ENCODE peak calls at places on chromosome 7, in seven cellular contexts. N is uterus, O is K562, W is AG04450, K is IMR-90, X is pancreas, P is fibroblast of lung. H is an unnamed sample.

GRCh38 chr7:1460757-1461639 is 1.7 kb upstream of the MICALL2 start:
- DNase-seq in N (peak; percentile 61), O (peak; percentile 70), W (no peak), K (peak; percentile 34), X (peak; percentile 79), P (peak; percentile 78), H (no peak)

GRCh38 chr7:82975811-82976468 is 186.7 kb downstream of the PCLO start:
- DNase-seq in N (no peak), O (no peak), W (no peak), K (no peak), X (no peak), P (no peak), H (no peak)

GRCh38 chr7:91512958-91513357 is 248.7 kb downstream of the FZD1 start:
- DNase-seq in N (no peak), O (no peak), W (no peak), K (no peak), X (no peak), P (no peak), H (no peak)

GRCh38 chr7:111744501-111745155 is 182.3 kb upstream of the IMMP2L start:
- DNase-seq in N (no peak), O (no peak), W (peak; percentile 24), K (peak; percentile 81), X (no peak), P (peak; percentile 44), H (peak; percentile 44)

GRCh38 chr7:88635149-88635548 is 124.4 kb upstream of the ZNF804B start:
- DNase-seq in N (no peak), O (no peak), W (no peak), K (no peak), X (no peak), P (no peak), H (no peak)

GRCh38 chr7:149885191-149886017 is 11.6 kb downstream of the ATP6V0E2 start:
- DNase-seq in N (no peak), O (no peak), W (no peak), K (no peak), X (no peak), P (no peak), H (no peak)

GRCh38 chr7:8433477-8434289 is at the start of gene NXPH1:
- DNase-seq in N (no peak), O (peak; percentile 67), W (no peak), K (no peak), X (peak; percentile 38), P (no peak), H (no peak)

GRCh38 chr7:425794-426188 is 93.9 kb downstream of the PDGFA start:
- DNase-seq in N (no peak), O (no peak), W (no peak), K (no peak), X (peak; percentile 21), P (no peak), H (no peak)

GRCh38 chr7:2864999-2865670 is 21.0 kb upstream of the GNA12 start:
- DNase-seq in N (peak; percentile 73), O (peak; percentile 79), W (peak; percentile 42), K (peak; percentile 74), X (peak; percentile 72), P (peak; percentile 79), H (peak; percentile 59)

GRCh38 chr7:77843194-77843593 is 44.6 kb downstream of the PHTF2 start:
- DNase-seq in N (no peak), O (no peak), W (no peak), K (no peak), X (no peak), P (no peak), H (no peak)

GRCh38 chr7:604038-604883 is 84.6 kb upstream of the PDGFA start:
- DNase-seq in N (peak; percentile 53), O (peak; percentile 74), W (no peak), K (peak; percentile 54), X (no peak), P (peak; percentile 28), H (peak; percentile 25)

GRCh38 chr7:57407125-57407524 is 42.9 kb upstream of the ZNF716 start:
- DNase-seq in N (no peak), O (no peak), W (no peak), K (no peak), X (no peak), P (no peak), H (no peak)

GRCh38 chr7:26664735-26665420 is 199.5 kb downstream of the SKAP2 start:
- DNase-seq in N (no peak), O (no peak), W (no peak), K (peak; percentile 25), X (peak; percentile 21), P (no peak), H (no peak)

GRCh38 chr7:3005257-3005656 is 38.4 kb downstream of the CARD11 start:
- DNase-seq in N (no peak), O (no peak), W (no peak), K (no peak), X (no peak), P (no peak), H (no peak)

GRCh38 chr7:128098629-128099028 is 67.4 kb upstream of the LRRC4 start:
- DNase-seq in N (no peak), O (no peak), W (no peak), K (no peak), X (no peak), P (no peak), H (no peak)

GRCh38 chr7:144415858-144416257 is 12.4 kb upstream of the NOBOX start:
- DNase-seq in N (no peak), O (no peak), W (no peak), K (no peak), X (no peak), P (no peak), H (no peak)

GRCh38 chr7:100887186-100887954 is 2.1 kb downstream of the UFSP1 start:
- DNase-seq in N (no peak), O (peak; percentile 41), W (no peak), K (no peak), X (no peak), P (no peak), H (no peak)

GRCh38 chr7:107958764-107959526 is 44.0 kb downstream of the LAMB1 start:
- DNase-seq in N (peak; percentile 49), O (no peak), W (no peak), K (peak; percentile 90), X (no peak), P (peak; percentile 97), H (no peak)

GRCh38 chr7:111108526-111108925 is 17.6 kb downstream of the LRRN3 start:
- DNase-seq in N (no peak), O (no peak), W (no peak), K (peak; percentile 46), X (no peak), P (peak; percentile 78), H (no peak)

GRCh38 chr7:47803029-47803428 is 145.2 kb downstream of the PKD1L1 start:
- DNase-seq in N (no peak), O (no peak), W (no peak), K (no peak), X (no peak), P (no peak), H (no peak)

GRCh38 chr7:86667732-86668131 is 24.0 kb downstream of the GRM3 start:
- DNase-seq in N (no peak), O (no peak), W (no peak), K (no peak), X (no peak), P (no peak), H (no peak)

GRCh38 chr7:108079291-108080057 is 50.7 kb downstream of the LAMB4 start:
- DNase-seq in N (no peak), O (no peak), W (peak; percentile 93), K (peak; percentile 95), X (no peak), P (peak; percentile 97), H (peak; percentile 93)

GRCh38 chr7:137967143-137968018 is 34.5 kb downstream of the CREB3L2 start:
- DNase-seq in N (no peak), O (peak; percentile 86), W (no peak), K (peak; percentile 80), X (no peak), P (peak; percentile 48), H (peak; percentile 84)

GRCh38 chr7:93890464-93891068 is at the start of gene TFPI2:
- DNase-seq in N (peak; percentile 64), O (no peak), W (no peak), K (peak; percentile 83), X (peak; percentile 59), P (peak; percentile 49), H (no peak)

GRCh38 chr7:105188201-105188600 is 174.2 kb downstream of the KMT2E start:
- DNase-seq in N (no peak), O (no peak), W (no peak), K (peak; percentile 25), X (no peak), P (peak; percentile 17), H (no peak)

GRCh38 chr7:99270702-99271101 is 1.9 kb upstream of the MYH16 start:
- DNase-seq in N (no peak), O (no peak), W (no peak), K (no peak), X (no peak), P (no peak), H (no peak)
- TF ChIP-seq CTCF in N (no peak), O (peak; percentile 25), W (no peak), K (no peak), X (no peak), P (no peak), H (no peak)

GRCh38 chr7:66860767-66861166 is 60.3 kb upstream of the TMEM248 start:
- DNase-seq in N (no peak), O (no peak), W (no peak), K (no peak), X (no peak), P (no peak), H (no peak)
- H3K4me3 ChIP-seq in N (no peak overlapping the region), O (no peak overlapping the region), W (no peak overlapping the region), K (no peak overlapping the region), X (no peak overlapping the region), P (no peak overlapping the region), H (no peak overlapping the region)

GRCh38 chr7:39416866-39417265 is 149.3 kb upstream of the YAE1 start:
- DNase-seq in N (no peak), O (no peak), W (no peak), K (no peak), X (no peak), P (no peak), H (no peak)

GRCh38 chr7:39414669-39415035 is 151.6 kb upstream of the YAE1 start:
- DNase-seq in N (no peak), O (no peak), W (no peak), K (no peak), X (no peak), P (no peak), H (no peak)

GRCh38 chr7:39415091-39415820 is 150.9 kb upstream of the YAE1 start:
- DNase-seq in N (no peak), O (no peak), W (no peak), K (no peak), X (no peak), P (no peak), H (no peak)

GRCh38 chr7:39410582-39410981 is 155.6 kb upstream of the YAE1 start:
- DNase-seq in N (no peak), O (no peak), W (no peak), K (no peak), X (no peak), P (no peak), H (no peak)

GRCh38 chr7:39413866-39414668 is 152.1 kb upstream of the YAE1 start:
- DNase-seq in N (no peak), O (peak; percentile 31), W (no peak), K (peak; percentile 17), X (no peak), P (peak; percentile 37), H (no peak)
- TF ChIP-seq CTCF in N (no peak), O (no peak), W (no peak), K (no peak), X (no peak), P (no peak), H (no peak)

DNA sequence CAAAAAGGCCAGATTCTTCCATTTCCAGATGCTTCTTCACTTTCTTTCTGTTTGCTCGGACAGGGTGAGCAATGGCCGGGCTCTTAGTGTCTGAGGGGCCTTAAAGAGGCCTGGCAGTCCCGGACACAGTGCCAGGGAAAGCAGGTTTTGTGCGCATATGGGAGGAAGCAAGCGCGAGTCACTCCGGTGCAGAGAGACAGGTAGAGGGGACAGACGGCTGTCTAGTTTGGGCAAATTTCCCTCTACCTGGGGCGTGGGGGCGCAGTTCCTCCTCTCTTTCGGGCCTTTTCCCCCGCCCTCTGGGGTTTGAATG is 4.7 kb downstream of the NEUROD6 start:
- DNase-seq in N (no peak), O (no peak), W (no peak), K (no peak), X (no peak), P (no peak), H (no peak)
- H3K4me3 ChIP-seq in N (no peak overlapping the region), O (no peak overlapping the region), W (no peak overlapping the region), K (no peak overlapping the region), X (no peak overlapping the region), P (no peak overlapping the region), H (no peak overlapping the region)